ENCODE peak calls at places on chromosome 22, in four cellular contexts. B is activated naive CD4-positive, alpha-beta T cell treated with anti-CD3 and anti-CD28 coated beads, Interleukin-2, amount 10 ng/mL, durations not matched to agents 7 days and 5 days; R is GM12891; M is NCI-H2171. L is an unnamed sample.

GRCh38 chr22:21837184-21837979 is 30.1 kb downstream of the MAPK1 start:
- DNase-seq in B (no peak), R (no peak), M (no peak), L (no peak)

GRCh38 chr22:30017375-30017774 is 62.9 kb upstream of the HORMAD2 start:
- DNase-seq in B (no peak), R (no peak), M (no peak), L (no peak)

GRCh38 chr22:26892401-26893033 is 235.1 kb downstream of the MIAT start:
- DNase-seq in B (no peak), R (no peak), M (peak; percentile 79), L (peak; percentile 14)

GRCh38 chr22:33492210-33492651 is 428.0 kb downstream of the LARGE1 start:
- DNase-seq in B (no peak), R (no peak), M (no peak), L (no peak)

GRCh38 chr22:27617214-27617881 is 184.2 kb downstream of the MN1 start:
- DNase-seq in B (no peak), R (no peak), M (no peak), L (no peak)

GRCh38 chr22:42341779-42342178 is 71.3 kb upstream of the TCF20 start:
- DNase-seq in B (no peak), R (no peak), M (no peak), L (no peak)

GRCh38 chr22:31844941-31845340 is 91.1 kb downstream of the DEPDC5 start:
- DNase-seq in B (no peak), R (no peak), M (no peak), L (no peak)

GRCh38 chr22:26617251-26618199 is at the start of gene CRYBB1:
- DNase-seq in B (no peak), R (no peak), M (no peak), L (no peak)

GRCh38 chr22:28952857-28953256 is 69.5 kb downstream of the ZNRF3 start:
- DNase-seq in B (no peak), R (no peak), M (no peak), L (no peak)

GRCh38 chr22:41417622-41418390 is 28.8 kb downstream of the TOB2 start:
- DNase-seq in B (no peak), R (no peak), M (no peak), L (no peak)

GRCh38 chr22:46145361-46145851 is 4.9 kb upstream of the PPARA start:
- DNase-seq in B (no peak), R (no peak), M (no peak), L (no peak)

GRCh38 chr22:31093090-31093850 is 12.2 kb downstream of the SMTN start:
- DNase-seq in B (no peak), R (peak; percentile 12), M (no peak), L (no peak)

GRCh38 chr22:44740307-44740706 is 12.1 kb upstream of the ARHGAP8 start:
- DNase-seq in B (no peak), R (no peak), M (no peak), L (no peak)

GRCh38 chr22:49977578-49977977 is 17.0 kb downstream of the PIM3 start:
- DNase-seq in B (no peak), R (no peak), M (no peak), L (no peak)

GRCh38 chr22:46587492-46588278 is 32.5 kb upstream of the GRAMD4 start:
- DNase-seq in B (peak; percentile 67), R (peak; percentile 83), M (no peak), L (peak; percentile 58)

GRCh38 chr22:46196268-46196667 is 45.9 kb downstream of the PPARA start:
- DNase-seq in B (no peak), R (no peak), M (no peak), L (no peak)

GRCh38 chr22:28174509-28174908 is 255.5 kb upstream of the PITPNB start:
- DNase-seq in B (no peak), R (no peak), M (no peak), L (no peak)

GRCh38 chr22:44542561-44543222 is 44.7 kb upstream of the RTL6 start:
- DNase-seq in B (no peak), R (no peak), M (peak; percentile 88), L (no peak)

GRCh38 chr22:42648017-42648367 is 1.2 kb downstream of the CYB5R3 start:
- DNase-seq in B (no peak), R (no peak), M (no peak), L (no peak)

GRCh38 chr22:32385681-32386080 is 26.4 kb downstream of the RTCB start:
- DNase-seq in B (no peak), R (no peak), M (no peak), L (no peak)

GRCh38 chr22:25389541-25389919 is 170.1 kb downstream of the CRYBB2 start:
- DNase-seq in B (no peak), R (no peak), M (no peak), L (no peak)

GRCh38 chr22:35394011-35394312 is 6.0 kb upstream of the MCM5 start:
- DNase-seq in B (no peak), R (no peak), M (no peak), L (no peak)

GRCh38 chr22:40509401-40510134 is 127.0 kb downstream of the MRTFA start:
- DNase-seq in B (no peak), R (no peak), M (no peak), L (no peak)

L was measured in activated CD8-positive, alpha-beta T cell treated with anti-CD3 and anti-CD28 coated beads, Interleukin-2, amount 10 ng/mL, durations not matched to agents 7 days and 5 days.